ENCODE peak calls at places on chromosomes 6 and 20, in eight cellular contexts. L, G, D, W, K, A, M and Z are unnamed samples.

GRCh38 chr6:19734519-19734918 is 102.7 kb upstream of the ID4 start:
- DNase-seq in L (no peak), M (no peak), W (no peak), G (no peak), K (no peak), D (no peak), A (no peak), Z (no peak)

GRCh38 chr6:52317841-52318581 is 33.5 kb upstream of the MCM3 start:
- DNase-seq in K (peak; percentile 45), G (no peak), A (no peak), M (peak; percentile 58), D (no peak), W (no peak), L (peak; percentile 25), Z (no peak)

GRCh38 chr20:32528905-32529670 is 56.0 kb downstream of the NOL4L start:
- DNase-seq in G (no peak), A (no peak), W (no peak), D (peak; percentile 10), M (no peak), L (no peak), K (no peak), Z (no peak)

GRCh38 chr6:69994251-69994650 is 127.9 kb downstream of the COL19A1 start:
- DNase-seq in G (no peak), D (no peak), M (no peak), W (no peak), A (no peak), L (no peak), K (peak; percentile 24), Z (no peak)

GRCh38 chr20:51862796-51863195 is 60.5 kb upstream of the SALL4 start:
- DNase-seq in L (no peak), W (no peak), G (no peak), A (no peak), M (no peak), K (no peak), D (no peak), Z (no peak)

GRCh38 chr20:46132705-46133120 is 14.6 kb downstream of the CD40 start:
- DNase-seq in K (peak; percentile 70), D (peak; percentile 74), A (peak; percentile 48), M (peak; percentile 42), W (peak; percentile 76), G (no peak), L (no peak), Z (no peak)

GRCh38 chr6:119676971-119677370 is 327.4 kb upstream of the MAN1A1 start:
- DNase-seq in K (no peak), L (no peak), W (no peak), G (no peak), M (no peak), D (no peak), A (no peak), Z (no peak)

GRCh38 chr20:2602046-2602735 is 50.2 kb upstream of the NOP56 start:
- DNase-seq in D (peak; percentile 20), K (peak; percentile 56), M (no peak), G (no peak), W (no peak), A (no peak), L (no peak), Z (no peak)

GRCh38 chr6:3195695-3196497 is 31.6 kb downstream of the TUBB2B start:
- DNase-seq in D (no peak), L (no peak), M (no peak), K (no peak), G (no peak), W (no peak), A (no peak), Z (no peak)

GRCh38 chr20:48791014-48791413 is 36.8 kb downstream of the PREX1 start:
- DNase-seq in G (no peak), W (no peak), D (peak; percentile 51), L (no peak), A (no peak), M (no peak), K (no peak), Z (no peak)

GRCh38 chr6:3727593-3728108 is 23.9 kb downstream of the PXDC1 start:
- DNase-seq in D (no peak), K (no peak), A (no peak), W (no peak), M (no peak), G (no peak), L (no peak), Z (no peak)

GRCh38 chr6:35311390-35312075 is 13.9 kb downstream of the DEF6 start:
- DNase-seq in K (no peak), G (no peak), A (peak; percentile 44), W (peak; percentile 61), D (no peak), M (no peak), L (no peak), Z (peak; percentile 20)

GRCh38 chr6:107657373-107657754 is 166.7 kb downstream of the SCML4 start:
- DNase-seq in A (no peak), M (no peak), L (no peak), K (no peak), D (no peak), W (no peak), G (no peak), Z (no peak)

GRCh38 chr20:41655966-41656685 is 37.9 kb upstream of the CHD6 start:
- DNase-seq in W (no peak), A (no peak), K (no peak), M (no peak), G (no peak), D (peak; percentile 79), L (no peak), Z (no peak)